ENCODE peak calls at places on chromosomes 7 and 10, in five cellular contexts. One of them, this sample, is unnamed.

GRCh38 chr10:4234661-4235060 is 449.7 kb upstream of the KLF6 start:
- DNase-seq in fibroblast of the aortic adventitia: no peak
- DNase-seq in GM10248: no peak
- DNase-seq in breast epithelium: no peak
- DNase-seq in suprapubic skin: no peak
- DNase-seq in this sample: no peak

GRCh38 chr10:33291053-33291592 is 43.3 kb downstream of the NRP1 start:
- DNase-seq in fibroblast of the aortic adventitia: peak; percentile 82
- DNase-seq in GM10248: no peak
- DNase-seq in breast epithelium: no peak
- DNase-seq in suprapubic skin: no peak
- DNase-seq in this sample: peak; percentile 78

GRCh38 chr10:109978481-109978880 is 29.3 kb upstream of the ADD3 start:
- DNase-seq in fibroblast of the aortic adventitia: peak; percentile 86
- DNase-seq in GM10248: peak; percentile 52
- DNase-seq in breast epithelium: no peak
- DNase-seq in suprapubic skin: no peak
- DNase-seq in this sample: peak; percentile 76

GRCh38 chr10:120423350-120424197 is 33.5 kb upstream of the PLPP4 start:
- DNase-seq in fibroblast of the aortic adventitia: peak; percentile 70
- DNase-seq in GM10248: peak; percentile 59
- DNase-seq in breast epithelium: no peak
- DNase-seq in suprapubic skin: no peak
- DNase-seq in this sample: peak; percentile 68

GRCh38 chr7:91940171-91940570 is 491 bp upstream of the AKAP9 start:
- DNase-seq in fibroblast of the aortic adventitia: peak; percentile 17
- DNase-seq in GM10248: peak; percentile 44
- DNase-seq in breast epithelium: no peak
- DNase-seq in suprapubic skin: no peak
- DNase-seq in this sample: no peak

GRCh38 chr7:25752967-25753791 is 398.8 kb upstream of the NFE2L3 start:
- DNase-seq in fibroblast of the aortic adventitia: no peak
- DNase-seq in GM10248: no peak
- DNase-seq in breast epithelium: peak; percentile 38
- DNase-seq in suprapubic skin: no peak
- DNase-seq in this sample: no peak

GRCh38 chr10:29618341-29619171 is 16.2 kb downstream of the SVIL start:
- DNase-seq in fibroblast of the aortic adventitia: peak; percentile 45
- DNase-seq in GM10248: no peak
- DNase-seq in breast epithelium: peak; percentile 69
- DNase-seq in suprapubic skin: peak; percentile 76
- DNase-seq in this sample: peak; percentile 65

GRCh38 chr10:119669975-119670640 is 18.9 kb downstream of the BAG3 start:
- DNase-seq in fibroblast of the aortic adventitia: no peak
- DNase-seq in GM10248: no peak
- DNase-seq in breast epithelium: no peak
- DNase-seq in suprapubic skin: no peak
- DNase-seq in this sample: no peak

GRCh38 chr10:11901454-11902431 is 78.6 kb downstream of the PROSER2 start:
- DNase-seq in fibroblast of the aortic adventitia: no peak
- DNase-seq in GM10248: no peak
- DNase-seq in breast epithelium: no peak
- DNase-seq in suprapubic skin: no peak
- DNase-seq in this sample: peak; percentile 27

GRCh38 chr7:124152859-124153692 is 120.2 kb upstream of the TMEM229A start:
- DNase-seq in fibroblast of the aortic adventitia: peak; percentile 34
- DNase-seq in GM10248: no peak
- DNase-seq in breast epithelium: no peak
- DNase-seq in suprapubic skin: no peak
- DNase-seq in this sample: peak; percentile 82

GRCh38 chr10:34205452-34205851 is 609.6 kb downstream of the PARD3 start:
- DNase-seq in fibroblast of the aortic adventitia: no peak
- DNase-seq in GM10248: no peak
- DNase-seq in breast epithelium: no peak
- DNase-seq in suprapubic skin: no peak
- DNase-seq in this sample: no peak

GRCh38 chr7:1814089-1814811 is 144.2 kb downstream of the ELFN1 start:
- DNase-seq in fibroblast of the aortic adventitia: no peak
- DNase-seq in GM10248: no peak
- DNase-seq in breast epithelium: peak; percentile 4
- DNase-seq in suprapubic skin: no peak
- DNase-seq in this sample: no peak

GRCh38 chr10:124744688-124745055 is 494 bp upstream of the FAM53B start:
- DNase-seq in fibroblast of the aortic adventitia: peak; percentile 68
- DNase-seq in GM10248: no peak
- DNase-seq in breast epithelium: peak; percentile 55
- DNase-seq in suprapubic skin: no peak
- DNase-seq in this sample: peak; percentile 77